ENCODE peak calls at places on chromosome 3, in nine cellular contexts. G is kidney epithelial cell, R is psoas muscle, F is H54, H is stomach, U is mucosa of gallbladder, Z is foreskin fibroblast, W is SW 1271, B is HEK293T. L is an unnamed sample.

GRCh38 chr3:139893264-139893962 is 41.6 kb upstream of the CLSTN2 start:
- DNase-seq in W (no peak), G (no peak), Z (no peak), U (no peak), F (no peak), H (no peak), B (no peak), R (no peak), L (no peak)

GRCh38 chr3:53049987-53050386 is 4.1 kb upstream of the SFMBT1 start:
- DNase-seq in R (no peak), B (no peak), W (no peak), G (no peak), H (no peak), F (no peak), Z (peak), U (no peak), L (no peak)

GRCh38 chr3:60424034-60424433 is 827.2 kb downstream of the FHIT start:
- DNase-seq in Z (no peak), U (no peak), B (no peak), W (no peak), R (no peak), F (no peak), G (no peak), H (no peak), L (no peak)

GRCh38 chr3:171436380-171436779 is 23.8 kb downstream of the TNIK start:
- DNase-seq in Z (no peak), W (no peak), G (no peak), U (no peak), R (no peak), F (no peak), H (no peak), B (no peak), L (no peak)

GRCh38 chr3:50585919-50586762 is 16.8 kb downstream of the HEMK1 start:
- DNase-seq in U (no peak), H (no peak), F (no peak), B (no peak), W (no peak), R (peak), G (no peak), Z (no peak), L (no peak)

GRCh38 chr3:150077107-150077506 is 106.4 kb upstream of the PFN2 start:
- DNase-seq in U (no peak), G (no peak), H (no peak), R (no peak), B (no peak), F (no peak), W (no peak), Z (no peak), L (no peak)

GRCh38 chr3:37997321-37997720 is 6.7 kb downstream of the VILL start:
- DNase-seq in W (no peak), R (peak), Z (no peak), H (peak), U (no peak), B (no peak), F (no peak), G (no peak), L (no peak)

GRCh38 chr3:15637131-15637951 is 35.8 kb downstream of the BTD start:
- DNase-seq in U (no peak), W (no peak), Z (no peak), B (no peak), H (no peak), R (no peak), G (no peak), F (no peak), L (no peak)

GRCh38 chr3:11567516-11568467 is 75.9 kb downstream of the VGLL4 start:
- DNase-seq in U (no peak), W (peak), F (peak), B (no peak), H (no peak), Z (peak), R (peak), G (peak), L (peak)

GRCh38 chr3:114221165-114221880 is 16.1 kb downstream of the ZNF80 start:
- DNase-seq in B (no peak), G (no peak), U (no peak), H (no peak), R (no peak), Z (no peak), W (no peak), F (no peak), L (no peak)

GRCh38 chr3:56336023-56336422 is 132.2 kb downstream of the ERC2 start:
- DNase-seq in H (no peak), U (no peak), W (no peak), R (no peak), G (no peak), B (no peak), Z (no peak), F (no peak), L (no peak)

GRCh38 chr3:183824761-183825379 is 507 bp downstream of the MAP6D1 start:
- DNase-seq in G (no peak), R (no peak), W (no peak), U (no peak), B (peak), H (no peak), Z (peak), F (no peak), L (peak)

GRCh38 chr3:15292765-15293522 is 39.4 kb downstream of the SH3BP5 start:
- DNase-seq in F (no peak), W (no peak), Z (peak), H (no peak), U (peak), R (peak), B (no peak), G (no peak), L (no peak)

GRCh38 chr3:73786346-73786807 is 161.6 kb upstream of the PDZRN3 start:
- DNase-seq in F (no peak), B (no peak), H (no peak), W (no peak), R (peak), U (no peak), Z (peak), G (peak), L (peak)

GRCh38 chr3:24829632-24830229 is 335.1 kb upstream of the THRB start:
- DNase-seq in B (peak), F (no peak), U (peak), G (no peak), W (no peak), H (peak), Z (peak), R (peak), L (no peak)

GRCh38 chr3:152307829-152308474 is 39.2 kb downstream of the MBNL1 start:
- DNase-seq in G (no peak), U (no peak), B (no peak), F (no peak), R (no peak), Z (no peak), H (no peak), W (no peak), L (peak)

GRCh38 chr3:66795365-66795764 is 202.7 kb upstream of the KBTBD8 start:
- DNase-seq in F (no peak), R (no peak), G (no peak), H (no peak), Z (peak), W (no peak), U (no peak), B (no peak), L (no peak)

GRCh38 chr3:46299608-46300460 is 54.1 kb upstream of the CCR2 start:
- DNase-seq in U (no peak), Z (no peak), F (no peak), G (no peak), H (no peak), R (no peak), W (no peak), B (no peak), L (no peak)

GRCh38 chr3:10416730-10417300 is 88.6 kb downstream of the ATP2B2 start:
- DNase-seq in R (no peak), U (no peak), G (no peak), W (no peak), B (no peak), F (no peak), H (no peak), Z (no peak), L (no peak)

GRCh38 chr3:159789742-159790635 is 198.6 kb upstream of the IL12A start:
- DNase-seq in H (no peak), G (no peak), B (no peak), W (no peak), Z (no peak), R (no peak), F (no peak), U (no peak), L (no peak)

GRCh38 chr3:930866-931265 is 162.0 kb upstream of the CNTN6 start:
- DNase-seq in F (no peak), H (no peak), B (no peak), W (no peak), G (no peak), R (no peak), Z (no peak), U (no peak), L (no peak)

GRCh38 chr3:46709721-46710120 is 7.9 kb downstream of the PRSS50 start:
- DNase-seq in U (no peak), Z (no peak), W (no peak), B (no peak), H (no peak), G (no peak), R (peak), F (no peak), L (no peak)

GRCh38 chr3:182124716-182125115 is 413.0 kb downstream of the SOX2 start:
- DNase-seq in G (no peak), W (no peak), B (no peak), U (no peak), H (no peak), R (no peak), Z (no peak), F (no peak), L (no peak)

GRCh38 chr3:150359381-150359780 is 48.7 kb upstream of the TSC22D2 start:
- DNase-seq in H (no peak), U (no peak), R (no peak), F (no peak), G (no peak), B (no peak), Z (peak), W (no peak), L (no peak)

GRCh38 chr3:24680214-24680967 is 185.7 kb upstream of the THRB start:
- DNase-seq in R (peak), H (peak), W (no peak), U (peak), F (peak), G (no peak), Z (peak), B (peak), L (peak)

GRCh38 chr3:49339593-49339946 is 283 bp downstream of the USP4 start:
- DNase-seq in B (peak), R (peak), Z (peak), W (no peak), F (peak), G (no peak), U (no peak), H (no peak), L (peak)

GRCh38 chr3:104604326-104605010 is 762.2 kb upstream of the ALCAM start:
- DNase-seq in H (no peak), F (no peak), Z (peak), B (no peak), U (no peak), W (no peak), G (no peak), R (no peak), L (peak)

GRCh38 chr3:53846134-53846850 is at the start of the genes CHDH and IL17RB:
- DNase-seq in W (no peak), H (peak), G (no peak), Z (peak), B (peak), U (peak), F (no peak), R (peak), L (peak)

GRCh38 chr3:147388395-147389264 is 17.7 kb downstream of the ZIC4 start:
- DNase-seq in G (no peak), U (no peak), B (no peak), R (no peak), F (no peak), Z (no peak), W (no peak), H (no peak), L (no peak)

GRCh38 chr3:78879516-78879860 is 888.3 kb downstream of the ROBO1 start:
- DNase-seq in Z (peak), B (peak), H (no peak), F (no peak), W (no peak), R (no peak), G (no peak), U (no peak), L (no peak)

GRCh38 chr3:69092030-69092513 is 7.3 kb downstream of the ARL6IP5 start:
- DNase-seq in H (no peak), G (no peak), B (no peak), U (no peak), W (no peak), R (no peak), F (no peak), Z (no peak), L (no peak)

GRCh38 chr3:8597515-8597853 is 47.1 kb downstream of the SSUH2 start:
- DNase-seq in W (no peak), R (no peak), U (no peak), B (no peak), F (no peak), Z (no peak), G (no peak), H (no peak), L (no peak)

GRCh38 chr3:169619793-169620192 is 43.7 kb downstream of the MECOM start:
- DNase-seq in F (no peak), H (no peak), B (no peak), G (no peak), W (no peak), Z (no peak), R (no peak), U (no peak), L (no peak)

GRCh38 chr3:187215460-187215859 is 18.2 kb downstream of the RTP1 start:
- DNase-seq in F (no peak), W (no peak), U (no peak), B (no peak), R (no peak), H (no peak), G (no peak), Z (no peak), L (no peak)

GRCh38 chr3:88131695-88132094 is 18.1 kb upstream of the C3orf38 start:
- DNase-seq in R (no peak), W (no peak), B (no peak), F (no peak), Z (no peak), H (no peak), U (no peak), G (no peak), L (no peak)